ENCODE peak calls at places on chromosomes 13 and 19, in seven cellular contexts. M, E, Y, C, O, D and I are unnamed samples.
A peak's percentile ranks its signal among the peaks of the same experiment; 100 is the strongest.

GRCh38 chr13:106163426-106163825 is 372.0 kb downstream of the EFNB2 start:
- DNase-seq in M (no peak), C (no peak), D (no peak), Y (no peak), E (no peak), O (no peak), I (no peak)

GRCh38 chr19:33490041-33490451 is 31.5 kb downstream of the PEPD start:
- DNase-seq in Y (no peak), C (no peak), D (no peak), O (no peak), E (no peak), M (no peak), I (no peak)

GRCh38 chr13:110228936-110229904 is 77.7 kb downstream of the COL4A1 start:
- DNase-seq in Y (peak; percentile 71), O (peak; percentile 7), M (no peak), E (no peak), C (no peak), D (no peak), I (no peak)

GRCh38 chr19:2273356-2274184 is 8.4 kb downstream of the PEAK3 start:
- DNase-seq in C (peak; percentile 92), O (peak; percentile 74), M (peak; percentile 78), D (no peak), E (no peak), Y (peak; percentile 65), I (peak; percentile 85)

GRCh38 chr13:95494082-95494681 is 58.3 kb upstream of the CLDN10 start:
- DNase-seq in Y (peak; percentile 86), O (no peak), C (no peak), E (peak; percentile 29), M (no peak), D (peak; percentile 42), I (no peak)

GRCh38 chr13:114022309-114022669 is 48.4 kb upstream of the C13orf46 start:
- DNase-seq in D (no peak), E (no peak), Y (no peak), M (no peak), O (no peak), C (no peak), I (no peak)

GRCh38 chr19:916645-917322 is 349 bp upstream of the KISS1R start:
- DNase-seq in O (peak; percentile 42), D (no peak), E (no peak), C (no peak), M (no peak), Y (no peak), I (no peak)

GRCh38 chr19:48813123-48813911 is 2.5 kb upstream of the BCAT2 start:
- DNase-seq in C (no peak), M (no peak), E (no peak), D (no peak), O (peak; percentile 33), Y (no peak), I (no peak)

GRCh38 chr19:37077615-37077928 is 661 bp upstream of the ZNF420 start:
- DNase-seq in O (no peak), D (no peak), E (no peak), M (no peak), Y (no peak), C (no peak), I (no peak)

GRCh38 chr19:10211071-10211470 is 16.3 kb upstream of the DNMT1 start:
- DNase-seq in Y (no peak), M (no peak), D (no peak), C (no peak), E (no peak), O (no peak), I (no peak)

GRCh38 chr13:107238262-107238661 is 670.3 kb upstream of the ARGLU1 start:
- DNase-seq in M (no peak), C (no peak), Y (no peak), O (no peak), E (no peak), D (no peak), I (no peak)

GRCh38 chr19:5257155-5258045 is 83.2 kb downstream of the PTPRS start:
- DNase-seq in E (no peak), O (no peak), M (no peak), C (no peak), D (no peak), Y (no peak), I (no peak)

GRCh38 chr13:85314686-85315085 is 484.5 kb downstream of the SLITRK6 start:
- DNase-seq in M (no peak), D (no peak), E (no peak), C (no peak), Y (no peak), O (no peak), I (no peak)

GRCh38 chr13:49308104-49308875 is 60.6 kb downstream of the CDADC1 start:
- DNase-seq in O (no peak), Y (peak; percentile 65), D (no peak), C (peak; percentile 49), E (no peak), M (peak; percentile 91), I (peak; percentile 69)

GRCh38 chr13:93496985-93497673 is 270.5 kb downstream of the GPC6 start:
- DNase-seq in M (no peak), O (no peak), E (no peak), C (no peak), D (no peak), Y (peak; percentile 27), I (no peak)

GRCh38 chr19:23075031-23075733 is 41.6 kb upstream of the ZNF730 start:
- DNase-seq in Y (peak; percentile 85), D (no peak), O (peak; percentile 22), M (peak; percentile 85), C (peak; percentile 55), E (peak; percentile 41), I (peak; percentile 19)

GRCh38 chr19:17183271-17183757 is 31.8 kb upstream of the USE1 start:
- DNase-seq in D (no peak), E (no peak), M (no peak), Y (no peak), O (no peak), C (no peak), I (no peak)
- TF ChIP-seq CTCF in D (no peak), E (no peak), M (no peak), Y (peak; percentile 16), O (no peak), C (no peak), I (no peak)

GRCh38 chr19:32357720-32358119 is 12.3 kb downstream of the ZNF507 start:
- DNase-seq in Y (peak; percentile 43), E (no peak), D (no peak), C (no peak), M (no peak), O (no peak), I (no peak)
- TF ChIP-seq CTCF in Y (peak; percentile 42), E (peak; percentile 44), D (peak; percentile 46), C (no peak), M (peak; percentile 11), O (no peak), I (no peak)

GRCh38 chr19:19304186-19304975 is 15.9 kb downstream of the SUGP1 start:
- DNase-seq in D (no peak), E (no peak), C (no peak), O (peak; percentile 54), M (peak; percentile 41), Y (no peak), I (no peak)

GRCh38 chr19:19303411-19303810 is 16.9 kb downstream of the SUGP1 start:
- DNase-seq in C (no peak), D (no peak), O (no peak), E (no peak), M (no peak), Y (no peak), I (no peak)

GRCh38 chr19:19305066-19305465 is 15.2 kb downstream of the SUGP1 start:
- DNase-seq in D (no peak), O (no peak), M (no peak), C (no peak), Y (no peak), E (no peak), I (no peak)

GRCh38 chr19:19306191-19306590 is 14.1 kb downstream of the SUGP1 start:
- DNase-seq in M (no peak), O (no peak), C (no peak), E (no peak), Y (no peak), D (no peak), I (no peak)

DNA sequence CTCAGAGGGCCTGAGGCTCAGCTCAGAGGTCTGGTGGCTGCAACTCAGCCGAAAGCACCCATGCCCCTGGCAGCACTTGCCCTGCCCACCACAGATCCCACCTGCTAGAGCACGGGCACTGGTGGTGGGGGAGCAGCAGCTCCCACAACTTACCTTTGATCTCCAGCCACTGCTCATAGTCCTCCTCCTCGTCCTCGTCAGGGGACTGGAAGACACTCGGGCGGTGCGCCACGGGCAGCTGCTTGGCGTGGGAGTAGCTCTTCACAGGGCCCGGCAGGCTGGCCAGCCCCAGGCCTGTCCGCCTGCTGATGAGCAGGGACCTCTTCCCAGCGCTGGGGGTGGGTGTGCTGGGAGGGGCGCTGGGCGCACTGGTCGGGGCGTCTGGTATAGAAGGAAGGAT is 14.6 kb downstream of the SUGP1 start:
- DNase-seq in O (no peak), D (no peak), C (no peak), Y (no peak), M (peak; percentile 72), E (no peak), I (no peak)
- TF ChIP-seq CTCF in O (no peak), D (no peak), C (no peak), Y (no peak), M (no peak), E (no peak), I (no peak)

DNA sequence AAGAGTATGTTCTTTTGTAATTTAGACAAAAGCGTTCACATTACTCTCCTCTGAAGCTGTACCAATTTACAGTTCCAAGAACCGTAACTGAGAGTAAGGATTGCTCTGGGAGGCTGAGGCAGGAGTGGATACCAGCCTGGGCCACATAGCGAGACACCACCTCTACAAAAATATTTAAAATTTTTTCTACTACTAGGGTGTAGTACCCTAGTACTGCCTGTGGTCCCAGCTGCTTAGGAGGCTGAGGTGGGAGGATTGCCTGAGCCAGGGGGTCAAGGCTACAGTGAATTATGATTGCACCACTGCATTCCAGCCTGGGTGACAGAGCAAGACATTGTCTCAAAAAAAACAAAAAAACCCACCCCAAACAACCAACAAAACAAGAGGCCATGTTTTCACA is 12.1 kb upstream of the CYP2A6 start:
- DNase-seq in Y (no peak), E (no peak), M (no peak), D (no peak), C (no peak), O (no peak), I (no peak)
- TF ChIP-seq CTCF in Y (no peak), E (no peak), M (no peak), D (no peak), C (no peak), O (peak; percentile 12), I (no peak)